ENCODE peak calls at places on chromosomes 2 and 18, in nine cellular contexts. S, V, M, L, Q, N, Z, B and D are unnamed samples.

GRCh38 chr2:239630618-239631286 is 229.9 kb upstream of the HDAC4 start:
- DNase-seq in S (peak; percentile 88), V (no peak), M (peak; percentile 62), L (peak; percentile 61), Q (no peak), N (no peak), Z (no peak), B (peak; percentile 3), D (no peak)

GRCh38 chr2:609520-610280 is 67.5 kb downstream of the TMEM18 start:
- DNase-seq in S (no peak), V (no peak), M (no peak), L (no peak), Q (peak; percentile 3), N (peak; percentile 9), Z (no peak), B (no peak), D (no peak)

GRCh38 chr2:3491716-3492474 is 27.4 kb downstream of the ADI1 start:
- DNase-seq in S (no peak), V (no peak), M (no peak), L (no peak), Q (no peak), N (no peak), Z (no peak), B (no peak), D (no peak)

GRCh38 chr2:133644850-133645249 is 76.6 kb upstream of the NCKAP5 start:
- DNase-seq in S (no peak), V (no peak), M (no peak), L (no peak), Q (no peak), N (no peak), Z (no peak), B (no peak), D (no peak)

GRCh38 chr2:61702088-61702467 is 151.8 kb downstream of the FAM161A start:
- DNase-seq in S (no peak), V (no peak), M (no peak), L (no peak), Q (no peak), N (no peak), Z (no peak), B (no peak), D (no peak)

GRCh38 chr18:23237524-23238151 is 102.4 kb downstream of the CABLES1 start:
- DNase-seq in S (peak; percentile 69), V (peak; percentile 21), M (peak; percentile 41), L (peak; percentile 53), Q (no peak), N (peak; percentile 86), Z (peak; percentile 41), B (no peak), D (no peak)

GRCh38 chr2:200677721-200678532 is 92.1 kb downstream of the AOX1 start:
- DNase-seq in S (peak; percentile 91), V (no peak), M (peak; percentile 92), L (no peak), Q (no peak), N (no peak), Z (no peak), B (peak; percentile 6), D (no peak)

GRCh38 chr2:158816797-158817196 is 21.7 kb downstream of the DAPL1 start:
- DNase-seq in S (no peak), V (no peak), M (no peak), L (no peak), Q (no peak), N (no peak), Z (no peak), B (no peak), D (no peak)

GRCh38 chr2:240989451-240990265 is 8.8 kb upstream of the SNED1 start:
- DNase-seq in S (peak; percentile 43), V (no peak), M (peak; percentile 32), L (no peak), Q (peak; percentile 79), N (no peak), Z (no peak), B (no peak), D (peak; percentile 34)

GRCh38 chr2:136024185-136024584 is 38.8 kb upstream of the DARS1 start:
- DNase-seq in S (no peak), V (no peak), M (no peak), L (no peak), Q (no peak), N (no peak), Z (no peak), B (no peak), D (no peak)

GRCh38 chr2:171404258-171404657 is 29.5 kb downstream of the METTL8 start:
- DNase-seq in S (peak; percentile 33), V (no peak), M (no peak), L (peak; percentile 83), Q (peak; percentile 49), N (no peak), Z (no peak), B (no peak), D (no peak)

GRCh38 chr18:48833701-48834394 is 116.9 kb downstream of the SMAD7 start:
- DNase-seq in S (peak; percentile 27), V (peak; percentile 53), M (no peak), L (no peak), Q (peak; percentile 1), N (peak; percentile 23), Z (no peak), B (no peak), D (no peak)

GRCh38 chr2:205880048-205880447 is 197.7 kb downstream of the NRP2 start:
- DNase-seq in S (no peak), V (no peak), M (no peak), L (no peak), Q (no peak), N (no peak), Z (no peak), B (no peak), D (no peak)

GRCh38 chr2:137262600-137262999 is 497.3 kb downstream of the THSD7B start:
- DNase-seq in S (no peak), V (no peak), M (no peak), L (no peak), Q (no peak), N (peak; percentile 29), Z (no peak), B (no peak), D (no peak)

GRCh38 chr2:85709385-85709784 is 15.2 kb downstream of the GNLY start:
- DNase-seq in S (peak; percentile 46), V (no peak), M (peak; percentile 27), L (no peak), Q (no peak), N (no peak), Z (no peak), B (no peak), D (no peak)

GRCh38 chr2:128376241-128377041 is 57.8 kb upstream of the HS6ST1 start:
- DNase-seq in S (no peak), V (no peak), M (no peak), L (no peak), Q (no peak), N (no peak), Z (no peak), B (no peak), D (no peak)

GRCh38 chr2:71070294-71071025 is 2.0 kb downstream of the NAGK start:
- DNase-seq in S (peak; percentile 47), V (no peak), M (peak; percentile 24), L (peak; percentile 40), Q (peak; percentile 78), N (peak; percentile 57), Z (no peak), B (no peak), D (no peak)

GRCh38 chr2:237030382-237030781 is 55.3 kb upstream of the COPS8 start:
- DNase-seq in S (no peak), V (no peak), M (no peak), L (no peak), Q (no peak), N (no peak), Z (no peak), B (no peak), D (no peak)

GRCh38 chr2:108607706-108608301 is 73.5 kb downstream of the LIMS1 start:
- DNase-seq in S (peak; percentile 63), V (peak; percentile 48), M (peak; percentile 67), L (no peak), Q (peak; percentile 24), N (no peak), Z (no peak), B (no peak), D (peak; percentile 43)

DNA sequence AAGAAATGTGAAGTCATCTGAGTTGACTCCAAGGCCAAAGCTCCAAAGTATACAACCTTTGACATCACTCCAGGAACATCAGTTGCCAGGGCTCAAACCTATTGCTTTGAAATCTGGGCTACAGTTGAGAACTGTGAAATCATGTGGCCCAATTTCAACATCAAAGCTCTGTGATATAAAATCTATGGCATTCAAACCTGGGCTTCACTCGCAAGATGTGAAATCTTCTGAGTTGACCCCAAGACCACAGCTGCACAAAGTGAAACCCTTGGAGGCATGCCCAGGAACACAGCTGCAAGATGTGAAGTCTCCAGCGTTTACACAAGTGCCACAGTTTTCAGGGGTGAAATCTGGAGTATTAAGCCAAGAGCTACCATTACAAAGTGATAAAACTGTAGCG is 9.4 kb upstream of the ZNF512 start:
- DNase-seq in S (peak; percentile 81), V (no peak), M (peak; percentile 98), L (no peak), Q (no peak), N (no peak), Z (no peak), B (peak; percentile 93), D (no peak)
- H3K9me3 ChIP-seq in S (no peaks in the 10 kb centered on the region), V (peaks cover 17% of the 10 kb centered on the region), M (no peaks in the 10 kb centered on the region), L (peaks cover 20% of the 10 kb centered on the region), Q (peaks cover 16% of the 10 kb centered on the region), N (peaks cover 7% of the 10 kb centered on the region), Z (no peaks in the 10 kb centered on the region), B (no peaks in the 10 kb centered on the region), D (no peaks in the 10 kb centered on the region)

DNA sequence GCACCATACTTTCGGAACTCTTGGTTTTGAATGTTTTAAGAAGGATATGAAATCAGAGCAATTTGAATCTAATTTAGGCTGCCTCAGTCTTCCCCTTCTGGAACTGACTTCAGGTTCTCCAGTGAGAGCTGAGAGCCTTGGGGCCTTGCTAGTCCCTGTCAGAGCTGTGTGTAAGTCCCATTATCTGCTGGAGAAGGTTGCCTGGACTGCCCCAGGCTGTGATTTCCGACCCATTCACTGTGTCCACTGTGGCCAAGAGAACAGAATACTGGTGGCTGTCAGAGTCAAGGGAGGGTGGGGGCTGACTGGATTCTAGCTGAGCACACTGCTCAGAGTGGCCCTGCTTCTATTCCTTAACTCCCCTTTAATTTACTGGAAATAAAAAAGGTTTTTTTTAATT is 278.0 kb downstream of the KCNS3 start:
- DNase-seq in S (no peak), V (no peak), M (no peak), L (no peak), Q (no peak), N (no peak), Z (no peak), B (no peak), D (no peak)
- TF ChIP-seq CTCF in S (no peak), V (no peak), M (no peak), L (no peak), Q (no peak), N (no peak), Z (no peak), B (no peak), D (no peak)

DNA sequence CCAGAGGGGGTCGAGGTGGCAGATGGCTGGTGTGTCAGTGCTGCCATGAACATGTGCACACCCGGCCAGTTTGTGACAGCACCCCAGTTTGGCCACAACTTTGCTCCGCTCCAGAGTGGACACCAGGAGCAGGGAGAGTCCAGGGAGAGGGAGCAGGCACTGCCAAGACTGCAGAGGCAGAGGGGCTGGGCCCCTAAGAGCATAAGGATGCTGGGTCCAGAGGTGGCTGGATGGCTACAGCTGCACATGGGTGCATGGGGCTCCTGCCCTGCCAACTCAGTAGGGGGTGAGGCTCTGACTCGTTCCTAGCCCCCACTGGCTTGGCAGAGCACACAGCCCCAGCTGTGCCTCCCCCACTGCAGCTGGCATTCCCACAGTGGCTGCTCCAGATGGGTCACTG is 999.2 kb upstream of the CRIM1 start:
- DNase-seq in S (no peak), V (no peak), M (no peak), L (no peak), Q (no peak), N (no peak), Z (no peak), B (no peak), D (no peak)
- H3K9me3 ChIP-seq in S (no peaks in the 10 kb centered on the region), V (no peaks in the 10 kb centered on the region), M (no peaks in the 10 kb centered on the region), L (no peaks in the 10 kb centered on the region), Q (peaks cover 6% of the 10 kb centered on the region), N (no peaks in the 10 kb centered on the region), Z (no peaks in the 10 kb centered on the region), B (peaks cover 19% of the 10 kb centered on the region), D (no peaks in the 10 kb centered on the region)

GRCh38 chr2:232367591-232368233 is 10.8 kb upstream of the ALPP start:
- DNase-seq in S (no peak), V (no peak), M (no peak), L (no peak), Q (peak; percentile 62), N (peak; percentile 87), Z (no peak), B (no peak), D (no peak)
- TF ChIP-seq CTCF in S (peak; percentile 4), V (no peak), M (no peak), L (no peak), Q (peak; percentile 73), N (peak; percentile 73), Z (no peak), B (peak; percentile 6), D (no peak)